ENCODE peak calls at places on chromosomes 4 and X, in nine cellular contexts. Q is lower lobe of right lung; G is pancreas; K is WERI-Rb-1; J is astrocyte of the spinal cord; W is MM.1S; P is mesothelial cell of epicardium; E is activated CD8-positive, alpha-beta T cell treated with anti-CD3 and anti-CD28 coated beads for 36 hours; U is tibial nerve. M is an unnamed sample.

GRCh38 chr4:110344165-110344564 is 131.8 kb upstream of the ENPEP start:
- DNase-seq in J (peak), K (no peak), Q (no peak), P (no peak), W (peak), G (no peak), U (no peak), E (no peak), M (peak)

GRCh38 chr4:181645489-181645888 is 597.7 kb upstream of the TENM3 start:
- DNase-seq in Q (no peak), G (no peak), U (no peak), W (no peak), J (no peak), K (no peak), P (no peak), E (no peak), M (no peak)

GRCh38 chrX:119790977-119791436 is 423 bp downstream of the RPL39 start:
- DNase-seq in E (peak), Q (no peak), P (no peak), J (peak), G (no peak), K (peak), W (peak), U (no peak), M (no peak)

GRCh38 chrX:110103344-110103743 is 100.4 kb downstream of the TMEM164 start:
- DNase-seq in W (no peak), G (no peak), U (no peak), J (no peak), E (no peak), P (no peak), Q (no peak), K (no peak), M (no peak)

GRCh38 chr4:134544303-134544761 is 342.7 kb upstream of the PABPC4L start:
- DNase-seq in P (no peak), J (peak), Q (no peak), W (no peak), U (no peak), G (no peak), E (no peak), K (no peak), M (no peak)

GRCh38 chrX:67673741-67674274 is 130.0 kb downstream of the AR start:
- DNase-seq in P (no peak), Q (no peak), K (no peak), G (no peak), E (no peak), W (no peak), J (no peak), U (no peak), M (no peak)

GRCh38 chrX:66163849-66164401 is at the start of gene HEPH:
- DNase-seq in E (no peak), W (no peak), J (peak), P (no peak), G (no peak), U (no peak), K (no peak), Q (no peak), M (no peak)

GRCh38 chr4:139685180-139685579 is 19.6 kb downstream of the MGST2 start:
- DNase-seq in Q (no peak), K (no peak), W (no peak), G (no peak), U (no peak), J (no peak), E (no peak), P (no peak), M (no peak)

GRCh38 chrX:125205084-125205917 is 114.4 kb upstream of the TEX13C start:
- DNase-seq in W (no peak), G (peak), J (peak), Q (peak), E (peak), P (peak), K (no peak), U (peak), M (peak)

GRCh38 chr4:94127707-94128328 is 79.8 kb upstream of the SMARCAD1 start:
- DNase-seq in J (peak), K (no peak), Q (no peak), G (no peak), W (peak), E (no peak), P (no peak), U (no peak), M (peak)

GRCh38 chrX:42967681-42968080 is 189.7 kb upstream of the PPP1R2C start:
- DNase-seq in U (no peak), W (no peak), J (no peak), P (no peak), K (no peak), G (no peak), Q (no peak), E (no peak), M (no peak)

GRCh38 chrX:13283512-13283911 is 36.3 kb downstream of the ATXN3L start:
- DNase-seq in E (no peak), J (no peak), U (no peak), P (no peak), K (no peak), Q (no peak), W (peak), G (no peak), M (no peak)

GRCh38 chrX:82692991-82693390 is 815.1 kb upstream of the POU3F4 start:
- DNase-seq in W (no peak), E (no peak), U (no peak), P (no peak), K (no peak), Q (no peak), J (no peak), G (no peak), M (no peak)

GRCh38 chrX:134669378-134670098 is 11.3 kb upstream of the PLAC1 start:
- DNase-seq in W (no peak), G (no peak), P (no peak), K (no peak), J (peak), Q (peak), U (no peak), E (no peak), M (no peak)

GRCh38 chr4:156734965-156735895 is 236.4 kb downstream of the PDGFC start:
- DNase-seq in W (no peak), G (no peak), U (no peak), Q (no peak), P (no peak), J (peak), K (no peak), E (no peak), M (no peak)

GRCh38 chr4:100083289-100083688 is 107.0 kb downstream of the DDIT4L start:
- DNase-seq in K (no peak), G (no peak), W (no peak), U (no peak), E (no peak), Q (no peak), P (no peak), J (no peak), M (no peak)

GRCh38 chr4:83618431-83618830 is 82.5 kb downstream of the GPAT3 start:
- DNase-seq in P (no peak), G (peak), E (no peak), W (no peak), Q (no peak), U (no peak), J (peak), K (no peak), M (no peak)

GRCh38 chr4:114758066-114758465 is 159.5 kb downstream of the UGT8 start:
- DNase-seq in W (no peak), G (no peak), Q (no peak), P (no peak), K (no peak), U (no peak), J (no peak), E (no peak), M (no peak)

GRCh38 chr4:123744664-123745290 is 348.2 kb downstream of the SPRY1 start:
- DNase-seq in E (no peak), Q (no peak), G (no peak), U (no peak), J (peak), K (no peak), W (peak), P (no peak), M (no peak)

GRCh38 chr4:186845137-186845842 is 121.6 kb upstream of the FAT1 start:
- DNase-seq in K (no peak), G (no peak), P (no peak), E (no peak), W (no peak), J (peak), Q (no peak), U (no peak), M (no peak)

GRCh38 chrX:101391831-101392230 is 1.0 kb downstream of the RPL36A start:
- DNase-seq in U (no peak), J (no peak), P (no peak), Q (no peak), G (no peak), E (no peak), K (no peak), W (no peak), M (no peak)

GRCh38 chrX:35276115-35276514 is 333.5 kb downstream of the FAM47B start:
- DNase-seq in P (no peak), J (no peak), U (no peak), G (no peak), Q (no peak), E (no peak), W (no peak), K (no peak), M (no peak)

GRCh38 chrX:24026403-24026801 is 584 bp downstream of the KLHL15 start:
- DNase-seq in K (no peak), G (no peak), P (no peak), J (peak), W (no peak), Q (no peak), E (no peak), U (no peak), M (no peak)

GRCh38 chrX:70454441-70455365 is 10.1 kb downstream of the DLG3 start:
- DNase-seq in W (peak), E (peak), Q (peak), U (peak), J (peak), K (peak), P (peak), G (peak), M (peak)

GRCh38 chr4:4328840-4329239 is 38.8 kb downstream of the ZBTB49 start:
- DNase-seq in G (no peak), E (no peak), P (no peak), Q (no peak), W (no peak), K (no peak), J (no peak), U (no peak), M (no peak)

GRCh38 chr4:4328206-4328605 is 38.2 kb downstream of the ZBTB49 start:
- DNase-seq in K (no peak), Q (no peak), J (no peak), U (no peak), W (no peak), G (no peak), P (no peak), E (no peak), M (no peak)

GRCh38 chr4:4329496-4329895 is 39.4 kb downstream of the ZBTB49 start:
- DNase-seq in W (no peak), J (no peak), U (no peak), P (no peak), G (no peak), Q (no peak), K (no peak), E (no peak), M (no peak)

GRCh38 chr4:4326136-4326535 is 36.1 kb downstream of the ZBTB49 start:
- DNase-seq in W (no peak), Q (no peak), G (no peak), U (no peak), P (no peak), E (no peak), J (no peak), K (no peak), M (no peak)

GRCh38 chr4:4327652-4328121 is 37.6 kb downstream of the ZBTB49 start:
- DNase-seq in U (no peak), E (no peak), G (no peak), K (peak), J (no peak), P (no peak), Q (peak), W (no peak), M (no peak)
- TF ChIP-seq CTCF in U (no peak), E (no peak), G (no peak), K (peak), J (peak), P (no peak), Q (peak), W (peak), M (peak)

GRCh38 chr4:75696036-75696435 is 22.8 kb upstream of the G3BP2 start:
- DNase-seq in P (no peak), E (peak), Q (no peak), J (no peak), G (no peak), W (no peak), U (no peak), K (no peak), M (peak)

GRCh38 chr4:75696551-75696950 is 23.3 kb upstream of the G3BP2 start:
- DNase-seq in E (no peak), W (no peak), Q (no peak), J (no peak), G (no peak), K (no peak), U (no peak), P (no peak), M (no peak)

GRCh38 chr4:75698963-75699228 is 25.5 kb upstream of the USO1 start:
- DNase-seq in U (no peak), K (no peak), G (no peak), W (no peak), J (no peak), Q (no peak), E (no peak), P (no peak), M (peak)

GRCh38 chr4:75699299-75699698 is 25.1 kb upstream of the USO1 start:
- DNase-seq in U (no peak), J (no peak), E (peak), G (no peak), P (no peak), Q (no peak), K (no peak), W (no peak), M (peak)

DNA sequence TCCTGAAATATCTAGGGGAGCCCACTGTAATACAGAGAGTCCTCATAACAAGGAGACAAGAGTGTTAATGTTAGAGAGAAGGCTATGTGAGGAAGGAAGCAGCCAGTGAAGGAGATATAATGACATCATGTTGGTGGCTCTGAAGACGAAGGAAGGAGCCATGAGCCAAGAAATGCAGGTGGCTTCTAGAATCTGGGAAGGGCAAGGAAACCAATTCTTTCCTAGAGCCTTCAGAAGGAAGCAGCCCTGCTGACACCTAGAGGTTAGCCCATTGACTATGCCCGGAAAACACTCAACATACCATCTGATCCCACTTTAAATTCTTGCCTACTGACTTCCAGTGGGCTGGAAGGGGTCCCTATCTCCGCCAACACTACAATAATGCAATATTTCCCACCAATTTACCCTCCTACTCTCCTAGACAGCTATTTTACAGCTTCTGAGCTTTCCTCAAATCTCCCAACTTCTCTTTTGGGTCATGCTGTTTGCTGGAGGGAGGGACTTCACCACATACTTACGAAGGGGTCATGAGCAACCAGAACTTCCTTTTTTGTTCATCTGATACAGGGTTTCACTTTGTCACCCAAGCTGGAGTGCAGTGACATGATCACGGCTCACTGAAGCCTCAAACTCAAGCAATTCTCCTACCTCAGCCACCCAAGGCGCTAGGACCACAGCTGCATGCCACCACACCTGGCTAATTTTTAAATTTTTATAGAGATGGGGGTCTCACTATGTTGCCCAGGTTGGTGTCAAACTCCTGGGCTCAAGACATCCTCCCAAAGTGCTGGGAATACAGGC is 25.2 kb upstream of the G3BP2 start:
- DNase-seq in K (no peak), P (no peak), J (no peak), E (peak), U (no peak), G (no peak), W (no peak), Q (no peak), M (peak)
- TF ChIP-seq CTCF in K (no peak), P (no peak), J (no peak), E (no peak), U (no peak), G (no peak), W (no peak), Q (no peak), M (no peak)

GRCh38 chr4:132228676-132229075 is 920.4 kb upstream of the PCDH10 start:
- DNase-seq in P (no peak), Q (no peak), E (no peak), J (no peak), W (no peak), U (no peak), K (no peak), G (no peak), M (no peak)

GRCh38 chr4:132230025-132230424 is 919.1 kb upstream of the PCDH10 start:
- DNase-seq in P (no peak), J (no peak), E (no peak), U (no peak), G (no peak), Q (no peak), K (no peak), W (no peak), M (no peak)

GRCh38 chr4:132227349-132228165 is 921.5 kb upstream of the PCDH10 start:
- DNase-seq in W (no peak), G (peak), K (peak), U (no peak), Q (no peak), E (peak), P (peak), J (peak), M (no peak)
- TF ChIP-seq CTCF in W (no peak), G (no peak), K (peak), U (no peak), Q (peak), E (no peak), P (peak), J (peak), M (peak)

DNA sequence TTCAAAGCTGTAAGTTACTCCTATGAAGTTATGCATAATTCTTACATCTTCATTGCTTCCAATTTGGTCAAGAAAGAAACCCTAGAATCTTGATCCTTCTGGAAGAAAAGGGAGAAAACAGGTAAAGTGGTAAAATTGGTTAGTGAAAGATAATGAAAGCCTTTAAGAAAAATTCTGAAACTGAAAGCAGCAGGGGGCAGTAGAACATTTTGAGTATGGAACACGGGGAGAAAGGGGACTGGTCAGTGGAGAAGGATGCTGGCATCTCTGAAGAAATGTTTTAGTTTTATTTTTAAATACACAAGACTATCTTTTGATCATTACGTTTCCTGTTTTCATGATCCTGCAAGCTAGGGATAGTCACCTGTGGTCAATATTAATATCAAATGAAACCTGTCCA is 54.3 kb downstream of the SLIT2 start:
- DNase-seq in E (no peak), Q (no peak), K (peak), J (peak), G (no peak), U (no peak), W (peak), P (no peak), M (no peak)
- TF ChIP-seq CTCF in E (no peak), Q (no peak), K (peak), J (peak), G (no peak), U (peak), W (peak), P (no peak), M (no peak)

GRCh38 chrX:49249616-49250015 is 14.3 kb downstream of the CCDC22 start:
- DNase-seq in E (no peak), J (no peak), Q (no peak), K (no peak), P (no peak), W (no peak), U (no peak), G (no peak), M (no peak)

GRCh38 chrX:49247346-49247745 is 12.1 kb downstream of the CCDC22 start:
- DNase-seq in P (no peak), G (no peak), U (no peak), W (no peak), E (no peak), J (no peak), Q (no peak), K (no peak), M (no peak)

GRCh38 chrX:49246541-49246940 is 11.3 kb downstream of the CCDC22 start:
- DNase-seq in W (no peak), U (no peak), J (no peak), E (no peak), P (no peak), Q (no peak), K (no peak), G (no peak), M (no peak)

GRCh38 chrX:49249071-49249470 is 13.8 kb downstream of the CCDC22 start:
- DNase-seq in P (no peak), W (no peak), G (no peak), Q (no peak), K (no peak), J (no peak), E (no peak), U (no peak), M (no peak)

GRCh38 chrX:49247916-49248811 is 12.9 kb downstream of the CCDC22 start:
- DNase-seq in E (no peak), Q (no peak), J (no peak), W (no peak), U (no peak), G (no peak), P (no peak), K (no peak), M (no peak)
- TF ChIP-seq CTCF in E (no peak), Q (no peak), J (no peak), W (no peak), U (no peak), G (no peak), P (no peak), K (no peak), M (no peak)

GRCh38 chr4:183347586-183347985 is 25.4 kb upstream of the CLDN24 start:
- DNase-seq in K (no peak), G (no peak), W (no peak), P (no peak), E (no peak), J (no peak), U (no peak), Q (no peak), M (no peak)

GRCh38 chr4:183342541-183343533 is 20.6 kb upstream of the CLDN24 start:
- DNase-seq in U (no peak), G (peak), P (no peak), K (no peak), Q (no peak), J (no peak), E (no peak), W (no peak), M (no peak)

GRCh38 chr4:183345261-183345660 is 23.0 kb upstream of the CLDN24 start:
- DNase-seq in K (peak), G (no peak), E (no peak), P (no peak), J (no peak), U (no peak), Q (no peak), W (no peak), M (no peak)

GRCh38 chr4:183344523-183345255 is 22.5 kb upstream of the CLDN24 start:
- DNase-seq in G (no peak), K (no peak), W (no peak), P (no peak), E (no peak), U (no peak), Q (no peak), J (no peak), M (no peak)

DNA sequence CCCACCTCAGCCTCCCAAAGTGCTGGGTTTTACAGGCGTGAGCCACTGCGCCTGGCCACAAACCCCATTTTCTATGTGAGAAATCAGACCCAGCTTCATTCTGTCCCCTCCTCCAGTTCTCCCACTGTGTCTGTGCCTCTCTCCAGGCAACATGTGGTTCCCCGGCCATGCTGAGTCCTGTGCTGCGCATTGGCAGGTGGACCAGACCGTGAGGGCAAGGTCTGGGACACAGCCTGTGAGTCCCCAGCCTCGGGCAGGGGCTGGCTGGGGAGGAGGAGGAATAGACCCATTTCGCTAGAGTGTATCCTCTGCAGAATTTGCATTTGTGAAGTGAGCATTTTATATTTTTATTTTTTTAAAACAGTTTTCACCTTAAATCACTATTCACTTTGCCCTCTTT is 21.5 kb upstream of the CLDN24 start:
- DNase-seq in E (no peak), J (no peak), G (no peak), P (no peak), K (no peak), U (no peak), W (no peak), Q (no peak), M (no peak)
- TF ChIP-seq CTCF in E (no peak), J (no peak), G (no peak), P (no peak), K (no peak), U (no peak), W (no peak), Q (no peak), M (no peak)

M was measured in GM13977.